ENCODE peak calls at places on chromosomes 16 and 17, in five cellular contexts. K is ovary, C is left kidney, T is mesendoderm, Q is tibial nerve. D is an unnamed sample.

GRCh38 chr16:66588981-66589713 is 9.9 kb downstream of the CMTM2 start:
- DNase-seq in K (no peak), C (no peak), T (peak; percentile 66), Q (no peak), D (no peak)

GRCh38 chr17:33200116-33200515 is 93.0 kb downstream of the ASIC2 start:
- DNase-seq in K (no peak), C (peak; percentile 26), T (no peak), Q (no peak), D (no peak)

GRCh38 chr16:10168258-10168657 is 14.0 kb downstream of the GRIN2A start:
- DNase-seq in K (no peak), C (no peak), T (no peak), Q (no peak), D (no peak)

GRCh38 chr17:79798296-79799173 is 1.7 kb upstream of the CBX8 start:
- DNase-seq in K (no peak), C (peak; percentile 78), T (peak; percentile 45), Q (no peak), D (peak; percentile 44)

GRCh38 chr17:17663160-17664072 is 17.8 kb upstream of the RAI1 start:
- DNase-seq in K (no peak), C (peak; percentile 95), T (peak; percentile 98), Q (no peak), D (peak; percentile 49)

GRCh38 chr17:43020030-43020621 is 2.1 kb downstream of the VAT1 start:
- DNase-seq in K (no peak), C (no peak), T (peak; percentile 81), Q (no peak), D (no peak)

GRCh38 chr17:48558057-48558456 is 13.1 kb upstream of the HOXB2 start:
- DNase-seq in K (no peak), C (peak; percentile 66), T (no peak), Q (no peak), D (no peak)

GRCh38 chr17:50297407-50297865 is 23.2 kb downstream of the TMEM92 start:
- DNase-seq in K (peak; percentile 72), C (peak; percentile 90), T (peak; percentile 63), Q (peak; percentile 69), D (peak; percentile 88)

GRCh38 chr17:64679710-64680216 is 17.7 kb upstream of the SMURF2 start:
- DNase-seq in K (no peak), C (no peak), T (peak; percentile 67), Q (no peak), D (no peak)

GRCh38 chr16:69542974-69543373 is 22.8 kb upstream of the NFAT5 start:
- DNase-seq in K (no peak), C (no peak), T (no peak), Q (no peak), D (no peak)

GRCh38 chr17:4598776-4599504 is 14.6 kb downstream of the SMTNL2 start:
- DNase-seq in K (peak; percentile 86), C (peak; percentile 51), T (no peak), Q (no peak), D (no peak)

GRCh38 chr17:72572604-72573491 is 452.0 kb downstream of the SOX9 start:
- DNase-seq in K (no peak), C (no peak), T (no peak), Q (no peak), D (no peak)

GRCh38 chr17:81379523-81379942 is 15.7 kb upstream of the BAHCC1 start:
- DNase-seq in K (no peak), C (peak; percentile 71), T (no peak), Q (no peak), D (peak; percentile 26)

GRCh38 chr17:75228847-75229246 is 23.4 kb downstream of the NUP85 start:
- DNase-seq in K (no peak), C (no peak), T (no peak), Q (no peak), D (no peak)

GRCh38 chr17:27352481-27353460 is 58.9 kb downstream of the WSB1 start:
- DNase-seq in K (no peak), C (no peak), T (peak; percentile 40), Q (no peak), D (peak; percentile 33)

GRCh38 chr17:3730881-3731429 is 7.3 kb downstream of the HASPIN start:
- DNase-seq in K (no peak), C (peak; percentile 54), T (peak; percentile 67), Q (no peak), D (no peak)

GRCh38 chr16:79751785-79752184 is 151.2 kb upstream of the MAF start:
- DNase-seq in K (peak; percentile 66), C (no peak), T (no peak), Q (peak; percentile 21), D (no peak)

GRCh38 chr17:49443862-49444261 is 29.2 kb upstream of the PHB1 start:
- DNase-seq in K (no peak), C (no peak), T (no peak), Q (no peak), D (no peak)

GRCh38 chr17:79792984-79793923 is 3.6 kb downstream of the CBX8 start:
- DNase-seq in K (peak; percentile 55), C (peak; percentile 72), T (peak; percentile 51), Q (no peak), D (no peak)

GRCh38 chr16:55470533-55471371 is 8.2 kb upstream of the MMP2 start:
- DNase-seq in K (no peak), C (no peak), T (peak; percentile 83), Q (peak; percentile 44), D (no peak)

GRCh38 chr17:4101127-4101798 is 41.6 kb downstream of the ZZEF1 start:
- DNase-seq in K (no peak), C (no peak), T (peak; percentile 10), Q (no peak), D (no peak)

GRCh38 chr17:50684288-50684611 is 23.5 kb downstream of the ANKRD40 start:
- DNase-seq in K (no peak), C (no peak), T (no peak), Q (no peak), D (no peak)

GRCh38 chr16:79176987-79177386 is 423.6 kb downstream of the MAF start:
- DNase-seq in K (no peak), C (peak; percentile 45), T (peak; percentile 44), Q (no peak), D (no peak)

GRCh38 chr17:31484821-31485220 is 93.3 kb downstream of the RAB11FIP4 start:
- DNase-seq in K (no peak), C (no peak), T (no peak), Q (no peak), D (no peak)

GRCh38 chr17:16378631-16379282 is 2.1 kb upstream of the UBB start:
- DNase-seq in K (no peak), C (no peak), T (no peak), Q (no peak), D (no peak)

GRCh38 chr17:44071198-44071520 is 624 bp downstream of the G6PC3 start:
- DNase-seq in K (no peak), C (no peak), T (no peak), Q (no peak), D (peak; percentile 77)

GRCh38 chr17:6558276-6558675 is 1.9 kb upstream of the PITPNM3 start:
- DNase-seq in K (no peak), C (no peak), T (no peak), Q (no peak), D (no peak)

GRCh38 chr17:45270828-45271418 is 9.0 kb upstream of the SPATA32 start:
- DNase-seq in K (no peak), C (no peak), T (peak; percentile 40), Q (no peak), D (no peak)

GRCh38 chr17:61718022-61718421 is 127.0 kb upstream of the NACA2 start:
- DNase-seq in K (no peak), C (no peak), T (no peak), Q (no peak), D (no peak)

GRCh38 chr17:77493238-77493812 is 352.6 kb downstream of the SEC14L1 start:
- DNase-seq in K (no peak), C (no peak), T (no peak), Q (peak; percentile 13), D (no peak)

D was measured in NCI-H146.